ENCODE peak calls at places on chromosome X, in nine cellular contexts. One of them, this sample, is unnamed.
A peak's percentile ranks its signal among the peaks of the same experiment; 100 is the strongest.

GRCh38 chrX:32408389-32408788 is 803.0 kb downstream of the DMD start:
- DNase-seq in thyroid gland: peak; percentile 33
- DNase-seq in GM12878: no peak
- DNase-seq in suprapubic skin: no peak
- DNase-seq in uterus: no peak
- DNase-seq in ovary: no peak
- DNase-seq in transverse colon: no peak
- DNase-seq in tibial nerve: no peak
- DNase-seq in NB4: peak; percentile 20
- DNase-seq in this sample: no peak

GRCh38 chrX:49309401-49309981 is 6.0 kb downstream of the GAGE10 start:
- DNase-seq in thyroid gland: peak; percentile 20
- DNase-seq in GM12878: no peak
- DNase-seq in suprapubic skin: no peak
- DNase-seq in uterus: no peak
- DNase-seq in ovary: no peak
- DNase-seq in transverse colon: no peak
- DNase-seq in tibial nerve: no peak
- DNase-seq in NB4: no peak
- DNase-seq in this sample: no peak

GRCh38 chrX:71815906-71816156 is 52.7 kb downstream of the CXorf49B start:
- DNase-seq in thyroid gland: no peak
- DNase-seq in GM12878: no peak
- DNase-seq in suprapubic skin: no peak
- DNase-seq in uterus: no peak
- DNase-seq in ovary: no peak
- DNase-seq in transverse colon: no peak
- DNase-seq in tibial nerve: no peak
- DNase-seq in NB4: no peak
- DNase-seq in this sample: no peak

GRCh38 chrX:58044130-58044529 is 133.9 kb upstream of the ZXDA start:
- DNase-seq in thyroid gland: no peak
- DNase-seq in GM12878: no peak
- DNase-seq in suprapubic skin: no peak
- DNase-seq in uterus: no peak
- DNase-seq in ovary: no peak
- DNase-seq in transverse colon: no peak
- DNase-seq in tibial nerve: no peak
- DNase-seq in NB4: no peak
- DNase-seq in this sample: no peak

GRCh38 chrX:39653656-39654055 is 444.1 kb downstream of the BCOR start:
- DNase-seq in thyroid gland: no peak
- DNase-seq in GM12878: no peak
- DNase-seq in suprapubic skin: no peak
- DNase-seq in uterus: no peak
- DNase-seq in ovary: no peak
- DNase-seq in transverse colon: no peak
- DNase-seq in tibial nerve: no peak
- DNase-seq in NB4: no peak
- DNase-seq in this sample: no peak

GRCh38 chrX:23742174-23742692 is 843 bp downstream of the ACOT9 start:
- DNase-seq in thyroid gland: peak; percentile 43
- DNase-seq in GM12878: no peak
- DNase-seq in suprapubic skin: peak; percentile 64
- DNase-seq in uterus: peak; percentile 51
- DNase-seq in ovary: peak; percentile 13
- DNase-seq in transverse colon: peak; percentile 31
- DNase-seq in tibial nerve: peak; percentile 7
- DNase-seq in NB4: peak; percentile 42
- DNase-seq in this sample: peak; percentile 32

GRCh38 chrX:85851418-85851817 is 195.9 kb downstream of the CHM start:
- DNase-seq in thyroid gland: peak; percentile 58
- DNase-seq in GM12878: no peak
- DNase-seq in suprapubic skin: no peak
- DNase-seq in uterus: no peak
- DNase-seq in ovary: no peak
- DNase-seq in transverse colon: peak; percentile 26
- DNase-seq in tibial nerve: no peak
- DNase-seq in NB4: no peak
- DNase-seq in this sample: peak; percentile 28

GRCh38 chrX:150544222-150544787 is 24.1 kb upstream of the MTM1 start:
- DNase-seq in thyroid gland: no peak
- DNase-seq in GM12878: no peak
- DNase-seq in suprapubic skin: no peak
- DNase-seq in uterus: no peak
- DNase-seq in ovary: no peak
- DNase-seq in transverse colon: peak; percentile 24
- DNase-seq in tibial nerve: no peak
- DNase-seq in NB4: peak; percentile 51
- DNase-seq in this sample: no peak

GRCh38 chrX:107818900-107819521 is 6.7 kb upstream of the MID2 start:
- DNase-seq in thyroid gland: no peak
- DNase-seq in GM12878: no peak
- DNase-seq in suprapubic skin: no peak
- DNase-seq in uterus: no peak
- DNase-seq in ovary: no peak
- DNase-seq in transverse colon: no peak
- DNase-seq in tibial nerve: no peak
- DNase-seq in NB4: no peak
- DNase-seq in this sample: no peak

GRCh38 chrX:136112781-136113180 is 34.6 kb upstream of the FHL1 start:
- DNase-seq in thyroid gland: no peak
- DNase-seq in GM12878: no peak
- DNase-seq in suprapubic skin: no peak
- DNase-seq in uterus: no peak
- DNase-seq in ovary: no peak
- DNase-seq in transverse colon: no peak
- DNase-seq in tibial nerve: no peak
- DNase-seq in NB4: no peak
- DNase-seq in this sample: no peak

GRCh38 chrX:153875391-153876111 is 10.4 kb downstream of the L1CAM start:
- DNase-seq in thyroid gland: peak; percentile 49
- DNase-seq in GM12878: no peak
- DNase-seq in suprapubic skin: no peak
- DNase-seq in uterus: peak; percentile 35
- DNase-seq in ovary: peak; percentile 27
- DNase-seq in transverse colon: peak; percentile 54
- DNase-seq in tibial nerve: peak; percentile 29
- DNase-seq in NB4: peak; percentile 66
- DNase-seq in this sample: peak; percentile 60

GRCh38 chrX:100424012-100424411 is 13.9 kb upstream of the PCDH19 start:
- DNase-seq in thyroid gland: no peak
- DNase-seq in GM12878: no peak
- DNase-seq in suprapubic skin: no peak
- DNase-seq in uterus: no peak
- DNase-seq in ovary: no peak
- DNase-seq in transverse colon: no peak
- DNase-seq in tibial nerve: no peak
- DNase-seq in NB4: peak; percentile 1
- DNase-seq in this sample: no peak

GRCh38 chrX:148535639-148536038 is 35.2 kb downstream of the AFF2 start:
- DNase-seq in thyroid gland: no peak
- DNase-seq in GM12878: no peak
- DNase-seq in suprapubic skin: no peak
- DNase-seq in uterus: no peak
- DNase-seq in ovary: no peak
- DNase-seq in transverse colon: no peak
- DNase-seq in tibial nerve: no peak
- DNase-seq in NB4: peak; percentile 16
- DNase-seq in this sample: no peak

GRCh38 chrX:925652-926061 is 286.8 kb downstream of the CRLF2 start:
- DNase-seq in thyroid gland: no peak
- DNase-seq in GM12878: no peak
- DNase-seq in suprapubic skin: peak; percentile 42
- DNase-seq in uterus: no peak
- DNase-seq in ovary: no peak
- DNase-seq in transverse colon: no peak
- DNase-seq in tibial nerve: no peak
- DNase-seq in NB4: no peak
- DNase-seq in this sample: no peak

GRCh38 chrX:136496768-136497555 is 430 bp upstream of the HTATSF1 start:
- DNase-seq in thyroid gland: peak; percentile 87
- DNase-seq in GM12878: peak; percentile 48
- DNase-seq in suprapubic skin: peak; percentile 89
- DNase-seq in uterus: peak; percentile 90
- DNase-seq in ovary: peak; percentile 83
- DNase-seq in transverse colon: peak; percentile 88
- DNase-seq in tibial nerve: peak; percentile 77
- DNase-seq in NB4: peak; percentile 92
- DNase-seq in this sample: peak; percentile 75

GRCh38 chrX:109848451-109849050 is 115.5 kb upstream of the ACSL4 start:
- DNase-seq in thyroid gland: no peak
- DNase-seq in GM12878: no peak
- DNase-seq in suprapubic skin: no peak
- DNase-seq in uterus: no peak
- DNase-seq in ovary: no peak
- DNase-seq in transverse colon: no peak
- DNase-seq in tibial nerve: no peak
- DNase-seq in NB4: peak; percentile 54
- DNase-seq in this sample: no peak
- H3K4me3 ChIP-seq in thyroid gland: no peak overlapping the region
- H3K4me3 ChIP-seq in GM12878: no peak overlapping the region
- H3K4me3 ChIP-seq in suprapubic skin: no peak overlapping the region
- H3K4me3 ChIP-seq in uterus: no peak overlapping the region
- H3K4me3 ChIP-seq in ovary: no peak overlapping the region
- H3K4me3 ChIP-seq in transverse colon: no peak overlapping the region
- H3K4me3 ChIP-seq in tibial nerve: no peak overlapping the region
- H3K4me3 ChIP-seq in NB4: no peak overlapping the region
- H3K4me3 ChIP-seq in this sample: no peak overlapping the region

DNA sequence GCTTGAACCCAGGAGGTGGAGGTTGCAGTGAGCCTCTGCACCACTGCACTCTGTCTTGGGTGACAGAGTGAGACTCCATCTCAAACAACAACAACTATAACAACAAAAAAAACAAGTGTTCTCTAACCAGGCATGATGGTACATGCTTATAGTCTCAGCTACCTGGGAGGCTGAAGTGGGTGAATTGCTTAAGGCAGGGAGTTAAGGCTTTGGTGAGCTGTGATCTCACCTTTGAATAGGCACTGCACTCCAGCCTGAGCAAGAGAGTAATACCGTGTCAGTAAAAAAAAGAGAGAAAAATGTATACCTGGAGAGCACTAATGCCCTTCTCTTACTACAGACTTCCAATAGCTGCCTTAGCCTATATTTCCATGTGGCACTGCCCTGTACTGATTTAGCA is 18.9 kb upstream of the USP9X start:
- DNase-seq in thyroid gland: no peak
- DNase-seq in GM12878: no peak
- DNase-seq in suprapubic skin: no peak
- DNase-seq in uterus: no peak
- DNase-seq in ovary: no peak
- DNase-seq in transverse colon: no peak
- DNase-seq in tibial nerve: no peak
- DNase-seq in NB4: no peak
- DNase-seq in this sample: no peak
- TF ChIP-seq CTCF in thyroid gland: no peak
- TF ChIP-seq CTCF in GM12878: no peak
- TF ChIP-seq CTCF in suprapubic skin: no peak
- TF ChIP-seq CTCF in uterus: no peak
- TF ChIP-seq CTCF in ovary: no peak
- TF ChIP-seq CTCF in transverse colon: no peak
- TF ChIP-seq CTCF in tibial nerve: no peak
- TF ChIP-seq CTCF in NB4: no peak
- TF ChIP-seq CTCF in this sample: no peak

GRCh38 chrX:46961574-46962279 is 49.5 kb downstream of the JADE3 start:
- DNase-seq in thyroid gland: no peak
- DNase-seq in GM12878: no peak
- DNase-seq in suprapubic skin: no peak
- DNase-seq in uterus: no peak
- DNase-seq in ovary: no peak
- DNase-seq in transverse colon: no peak
- DNase-seq in tibial nerve: no peak
- DNase-seq in NB4: no peak
- DNase-seq in this sample: no peak

GRCh38 chrX:46961097-46961496 is 48.9 kb downstream of the JADE3 start:
- DNase-seq in thyroid gland: no peak
- DNase-seq in GM12878: no peak
- DNase-seq in suprapubic skin: no peak
- DNase-seq in uterus: no peak
- DNase-seq in ovary: no peak
- DNase-seq in transverse colon: no peak
- DNase-seq in tibial nerve: no peak
- DNase-seq in NB4: no peak
- DNase-seq in this sample: no peak

GRCh38 chrX:46959101-46959500 is 46.9 kb downstream of the JADE3 start:
- DNase-seq in thyroid gland: peak; percentile 14
- DNase-seq in GM12878: no peak
- DNase-seq in suprapubic skin: no peak
- DNase-seq in uterus: no peak
- DNase-seq in ovary: no peak
- DNase-seq in transverse colon: no peak
- DNase-seq in tibial nerve: no peak
- DNase-seq in NB4: no peak
- DNase-seq in this sample: no peak

GRCh38 chrX:46957299-46957698 is 45.1 kb downstream of the JADE3 start:
- DNase-seq in thyroid gland: no peak
- DNase-seq in GM12878: no peak
- DNase-seq in suprapubic skin: no peak
- DNase-seq in uterus: no peak
- DNase-seq in ovary: no peak
- DNase-seq in transverse colon: no peak
- DNase-seq in tibial nerve: peak; percentile 10
- DNase-seq in NB4: no peak
- DNase-seq in this sample: no peak

DNA sequence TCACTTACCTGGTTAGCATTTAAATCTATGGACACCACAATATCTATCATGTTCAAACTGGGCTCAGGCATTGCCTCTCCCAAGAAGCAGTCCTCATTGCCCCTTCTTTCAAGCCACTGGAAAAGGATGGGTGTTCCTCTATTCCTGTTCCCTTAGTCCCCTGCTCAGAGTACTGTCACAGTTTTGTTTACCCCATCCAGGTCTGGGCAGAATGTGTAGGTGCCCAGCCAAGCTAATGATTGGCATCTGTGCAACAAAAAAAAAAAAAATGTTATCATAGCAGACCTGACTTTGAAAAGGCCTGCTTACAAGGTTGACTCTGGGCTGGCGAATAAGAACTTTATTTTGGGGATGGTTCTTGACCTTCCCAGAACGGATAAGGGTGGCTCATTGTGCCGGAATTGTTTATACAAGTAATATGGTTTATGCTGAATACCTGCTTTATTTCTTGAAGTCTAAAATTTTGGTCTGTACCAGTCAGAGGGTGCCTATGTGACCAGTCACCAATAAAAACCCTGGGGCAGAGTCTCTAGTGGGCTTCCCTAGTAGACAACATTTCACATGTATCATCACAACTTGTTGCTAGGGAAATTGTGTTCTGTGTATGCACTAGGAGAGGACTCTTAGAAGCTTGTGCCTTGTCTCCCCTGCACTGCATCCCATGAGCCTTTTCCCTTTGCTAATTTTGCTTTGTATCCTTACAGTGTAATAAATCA is 47.9 kb downstream of the JADE3 start:
- DNase-seq in thyroid gland: no peak
- DNase-seq in GM12878: no peak
- DNase-seq in suprapubic skin: no peak
- DNase-seq in uterus: no peak
- DNase-seq in ovary: no peak
- DNase-seq in transverse colon: no peak
- DNase-seq in tibial nerve: no peak
- DNase-seq in NB4: no peak
- DNase-seq in this sample: no peak
- TF ChIP-seq POLR2A in thyroid gland: no peak
- TF ChIP-seq POLR2A in GM12878: no peak
- TF ChIP-seq POLR2A in suprapubic skin: no peak
- TF ChIP-seq POLR2A in uterus: no peak
- TF ChIP-seq POLR2A in ovary: no peak
- TF ChIP-seq POLR2A in transverse colon: no peak
- TF ChIP-seq POLR2A in tibial nerve: no peak
- TF ChIP-seq POLR2A in NB4: no peak
- TF ChIP-seq POLR2A in this sample: no peak

GRCh38 chrX:2748815-2749188 is 3.0 kb upstream of the XG start:
- DNase-seq in thyroid gland: no peak
- DNase-seq in GM12878: no peak
- DNase-seq in suprapubic skin: no peak
- DNase-seq in uterus: no peak
- DNase-seq in ovary: no peak
- DNase-seq in transverse colon: no peak
- DNase-seq in tibial nerve: no peak
- DNase-seq in NB4: no peak
- DNase-seq in this sample: no peak
- H3K4me3 ChIP-seq in thyroid gland: no peak overlapping the region
- H3K4me3 ChIP-seq in GM12878: no peak overlapping the region
- H3K4me3 ChIP-seq in suprapubic skin: no peak overlapping the region
- H3K4me3 ChIP-seq in uterus: no peak overlapping the region
- H3K4me3 ChIP-seq in ovary: no peak overlapping the region
- H3K4me3 ChIP-seq in transverse colon: no peak overlapping the region
- H3K4me3 ChIP-seq in tibial nerve: no peak overlapping the region
- H3K4me3 ChIP-seq in NB4: no peak overlapping the region
- H3K4me3 ChIP-seq in this sample: no peak overlapping the region

This sample was measured in stomach.